ENCODE peak calls at places on chromosomes 3 and 15, in seven cellular contexts. P is colonic mucosa, Z is neural progenitor cell, M is heart right ventricle, Y is Panc1, B is fibroblast of lung, G is OCI-LY7. D is an unnamed sample.

GRCh38 chr3:158434412-158435038 is 136.5 kb upstream of the MLF1 start:
- DNase-seq in P (peak; percentile 70), Z (peak; percentile 79), M (no peak), Y (peak; percentile 63), B (peak; percentile 73), G (peak; percentile 72), D (peak; percentile 63)

GRCh38 chr3:111874177-111874820 is 15.2 kb downstream of the PHLDB2 start:
- DNase-seq in P (no peak), Z (peak; percentile 55), M (no peak), Y (no peak), B (peak; percentile 40), G (no peak), D (no peak)

GRCh38 chr3:100401674-100402036 is 316 bp downstream of the LNP1 start:
- DNase-seq in P (peak; percentile 37), Z (peak; percentile 72), M (peak; percentile 31), Y (no peak), B (peak; percentile 48), G (peak; percentile 58), D (peak; percentile 10)

GRCh38 chr3:14837188-14837587 is 18.4 kb downstream of the FGD5 start:
- DNase-seq in P (no peak), Z (peak; percentile 52), M (no peak), Y (no peak), B (no peak), G (no peak), D (no peak)

GRCh38 chr3:11556851-11557644 is 86.7 kb downstream of the VGLL4 start:
- DNase-seq in P (no peak), Z (no peak), M (peak; percentile 46), Y (no peak), B (peak; percentile 80), G (no peak), D (no peak)

GRCh38 chr3:72673011-72673771 is 175.1 kb downstream of the SHQ1 start:
- DNase-seq in P (no peak), Z (no peak), M (no peak), Y (no peak), B (no peak), G (peak; percentile 62), D (no peak)

GRCh38 chr3:150348500-150348899 is 59.6 kb upstream of the TSC22D2 start:
- DNase-seq in P (no peak), Z (no peak), M (no peak), Y (peak; percentile 88), B (peak; percentile 86), G (no peak), D (no peak)

GRCh38 chr3:35685153-35685552 is 45.8 kb downstream of the ARPP21 start:
- DNase-seq in P (no peak), Z (no peak), M (no peak), Y (no peak), B (no peak), G (no peak), D (no peak)

GRCh38 chr3:19029837-19030835 is 118.2 kb upstream of the KCNH8 start:
- DNase-seq in P (no peak), Z (no peak), M (no peak), Y (no peak), B (no peak), G (peak; percentile 13), D (no peak)

GRCh38 chr15:76012021-76012551 is at the start of gene NRG4:
- DNase-seq in P (peak; percentile 25), Z (no peak), M (no peak), Y (no peak), B (peak; percentile 29), G (no peak), D (no peak)

GRCh38 chr15:48695088-48695834 is 49.8 kb upstream of the FBN1 start:
- DNase-seq in P (no peak), Z (no peak), M (no peak), Y (no peak), B (peak; percentile 90), G (no peak), D (no peak)

GRCh38 chr3:141279074-141279945 is 47.7 kb downstream of the PXYLP1 start:
- DNase-seq in P (no peak), Z (peak; percentile 24), M (no peak), Y (no peak), B (peak; percentile 30), G (peak; percentile 29), D (peak; percentile 63)

GRCh38 chr3:141277451-141277850 is 45.8 kb downstream of the PXYLP1 start:
- DNase-seq in P (no peak), Z (no peak), M (no peak), Y (no peak), B (no peak), G (no peak), D (no peak)

GRCh38 chr3:141280690-141281089 is 49.1 kb downstream of the PXYLP1 start:
- DNase-seq in P (no peak), Z (no peak), M (no peak), Y (no peak), B (no peak), G (no peak), D (no peak)

GRCh38 chr3:141278196-141279073 is 46.8 kb downstream of the PXYLP1 start:
- DNase-seq in P (no peak), Z (no peak), M (no peak), Y (no peak), B (peak; percentile 25), G (no peak), D (no peak)

DNA sequence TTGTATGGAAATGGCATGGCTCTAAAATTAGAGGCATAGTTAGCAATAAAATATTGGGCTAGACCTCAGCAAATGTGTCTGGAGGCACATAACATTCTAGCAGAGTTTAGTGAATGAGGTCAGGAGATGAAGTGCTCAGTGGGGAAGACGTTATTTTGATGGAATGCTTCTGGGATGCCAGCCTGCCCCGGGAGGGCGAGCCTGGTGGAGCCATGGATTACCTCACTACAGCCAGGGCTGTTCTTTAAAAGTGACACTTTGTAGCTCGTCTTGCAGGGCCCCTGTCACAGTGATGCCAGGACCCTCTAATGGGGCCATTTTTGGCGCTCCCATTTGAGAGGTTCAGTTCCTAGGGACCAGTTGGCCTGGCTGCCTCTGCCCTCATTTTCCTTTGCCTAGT is 48.5 kb downstream of the PXYLP1 start:
- DNase-seq in P (no peak), Z (no peak), M (no peak), Y (no peak), B (no peak), G (no peak), D (no peak)
- H3K27ac ChIP-seq in P (no peak overlapping the region), Z (no peak overlapping the region), M (no peak overlapping the region), Y (no peak overlapping the region), B (no peak overlapping the region), G (no peak overlapping the region), D (peak overlapping the region; percentile 83)

GRCh38 chr3:46695177-46695961 is 1.9 kb upstream of the ALS2CL start:
- DNase-seq in P (peak; percentile 42), Z (peak; percentile 64), M (peak; percentile 65), Y (no peak), B (no peak), G (peak; percentile 55), D (peak; percentile 80)
- TF ChIP-seq CTCF in P (peak; percentile 25), Z (peak; percentile 55), M (no peak), Y (peak; percentile 40), B (peak; percentile 29), G (peak; percentile 73), D (no peak)

GRCh38 chr3:63979093-63979492 is 44.2 kb downstream of the PSMD6 start:
- DNase-seq in P (no peak), Z (no peak), M (no peak), Y (no peak), B (peak; percentile 74), G (no peak), D (no peak)
- H3K4me1 ChIP-seq in P (no peaks in the 10 kb centered on the region), Z (peaks cover 40% of the 10 kb centered on the region), M (peaks cover 44% of the 10 kb centered on the region), Y (no peaks in the 10 kb centered on the region), B (peaks cover 16% of the 10 kb centered on the region), G (no peaks in the 10 kb centered on the region), D (peaks cover 16% of the 10 kb centered on the region)

GRCh38 chr15:51864408-51865056 is 35.1 kb downstream of the TMOD3 start:
- DNase-seq in P (no peak), Z (no peak), M (no peak), Y (no peak), B (no peak), G (no peak), D (no peak)

GRCh38 chr15:51861557-51862350 is 32.3 kb downstream of the TMOD3 start:
- DNase-seq in P (no peak), Z (no peak), M (no peak), Y (no peak), B (no peak), G (no peak), D (no peak)

GRCh38 chr15:51866161-51866560 is 36.7 kb downstream of the TMOD3 start:
- DNase-seq in P (no peak), Z (no peak), M (no peak), Y (no peak), B (no peak), G (no peak), D (no peak)

GRCh38 chr15:51865291-51865690 is 35.8 kb downstream of the TMOD3 start:
- DNase-seq in P (no peak), Z (no peak), M (no peak), Y (no peak), B (no peak), G (no peak), D (no peak)

GRCh38 chr15:51863131-51863530 is 33.7 kb downstream of the TMOD3 start:
- DNase-seq in P (no peak), Z (no peak), M (no peak), Y (no peak), B (no peak), G (no peak), D (no peak)
- H3K27ac ChIP-seq in P (no peak overlapping the region), Z (no peak overlapping the region), M (no peak overlapping the region), Y (no peak overlapping the region), B (no peak overlapping the region), G (no peak overlapping the region), D (no peak overlapping the region)

GRCh38 chr15:92683511-92683834 is 27.9 kb upstream of the FAM174B start:
- DNase-seq in P (peak; percentile 35), Z (peak; percentile 88), M (peak; percentile 28), Y (peak; percentile 15), B (peak; percentile 44), G (no peak), D (no peak)
- TF ChIP-seq CTCF in P (no peak), Z (peak; percentile 89), M (peak; percentile 78), Y (peak; percentile 79), B (peak; percentile 49), G (peak; percentile 13), D (peak; percentile 29)

GRCh38 chr3:194311000-194311399 is 40.1 kb downstream of the CPN2 start:
- DNase-seq in P (no peak), Z (no peak), M (no peak), Y (no peak), B (no peak), G (no peak), D (no peak)

GRCh38 chr3:194308635-194309213 is 42.4 kb downstream of the CPN2 start:
- DNase-seq in P (no peak), Z (no peak), M (no peak), Y (no peak), B (no peak), G (no peak), D (no peak)

GRCh38 chr3:194312186-194312742 is 38.9 kb downstream of the CPN2 start:
- DNase-seq in P (no peak), Z (no peak), M (no peak), Y (no peak), B (no peak), G (no peak), D (no peak)

GRCh38 chr3:194310516-194310915 is 40.6 kb downstream of the CPN2 start:
- DNase-seq in P (no peak), Z (no peak), M (no peak), Y (no peak), B (no peak), G (no peak), D (no peak)

GRCh38 chr3:194310060-194310481 is 41.1 kb downstream of the CPN2 start:
- DNase-seq in P (no peak), Z (no peak), M (no peak), Y (no peak), B (no peak), G (no peak), D (no peak)
- H3K4me1 ChIP-seq in P (no peaks in the 10 kb centered on the region), Z (peaks cover 62% of the 10 kb centered on the region), M (peaks cover 25% of the 10 kb centered on the region), Y (peaks cover 13% of the 10 kb centered on the region), B (peaks cover 2% of the 10 kb centered on the region), G (peaks cover 24% of the 10 kb centered on the region), D (peaks cover 7% of the 10 kb centered on the region)

D was measured in ascending aorta.